ENCODE peak calls at places on chromosome 14, in seven cellular contexts. A, H, E, X, G, C and P are unnamed samples.

GRCh38 chr14:72615511-72616121 is 278.3 kb downstream of the DPF3 start:
- DNase-seq in A (no peak), H (peak; percentile 89), E (no peak), X (no peak), G (no peak), C (no peak), P (no peak)

GRCh38 chr14:100199240-100199860 is 39.6 kb upstream of the YY1 start:
- DNase-seq in A (no peak), H (no peak), E (no peak), X (no peak), G (no peak), C (no peak), P (no peak)

GRCh38 chr14:78181270-78181669 is 11.1 kb downstream of the NRXN3 start:
- DNase-seq in A (no peak), H (no peak), E (no peak), X (no peak), G (no peak), C (no peak), P (no peak)

GRCh38 chr14:23577710-23578392 is 739 bp downstream of the JPH4 start:
- DNase-seq in A (no peak), H (no peak), E (no peak), X (no peak), G (no peak), C (no peak), P (no peak)

GRCh38 chr14:55553791-55554190 is 26.2 kb upstream of the KTN1 start:
- DNase-seq in A (no peak), H (no peak), E (no peak), X (no peak), G (no peak), C (no peak), P (no peak)

GRCh38 chr14:100498068-100498467 is 89.1 kb downstream of the BEGAIN start:
- DNase-seq in A (no peak), H (no peak), E (no peak), X (no peak), G (no peak), C (no peak), P (no peak)

GRCh38 chr14:68544150-68544892 is 248.5 kb downstream of the ZFP36L1 start:
- DNase-seq in A (peak; percentile 90), H (peak; percentile 89), E (no peak), X (no peak), G (no peak), C (no peak), P (peak; percentile 63)

GRCh38 chr14:98665019-98665418 is 607.0 kb downstream of the BCL11B start:
- DNase-seq in A (no peak), H (no peak), E (peak; percentile 4), X (no peak), G (no peak), C (no peak), P (no peak)

GRCh38 chr14:56059054-56059453 is 59.2 kb upstream of the PELI2 start:
- DNase-seq in A (no peak), H (no peak), E (no peak), X (no peak), G (no peak), C (no peak), P (no peak)

GRCh38 chr14:22692194-22692593 is 48.0 kb upstream of the OR6J1 start:
- DNase-seq in A (no peak), H (no peak), E (no peak), X (no peak), G (no peak), C (no peak), P (no peak)

DNA sequence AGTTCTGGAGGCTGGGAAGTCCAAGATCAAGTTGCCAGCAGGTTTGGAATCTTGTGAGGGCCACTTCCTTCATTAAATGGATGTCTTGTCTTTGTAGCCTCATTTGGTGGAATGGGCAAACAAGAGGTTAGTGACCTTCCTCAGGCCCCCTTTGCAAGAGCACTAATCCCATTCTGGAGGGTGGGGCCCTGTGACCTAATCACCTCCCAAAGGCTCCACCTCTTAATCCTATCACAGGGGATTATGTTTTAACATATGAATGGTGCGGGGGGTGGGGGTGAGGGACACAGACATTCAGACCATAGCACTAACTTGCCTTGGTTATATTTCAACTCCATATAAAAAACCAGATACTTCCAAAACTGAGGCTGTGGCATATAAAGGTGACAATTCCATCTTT is 59.9 kb upstream of the PPP4R3A start:
- DNase-seq in A (no peak), H (no peak), E (no peak), X (no peak), G (no peak), C (no peak), P (no peak)
- H3K27me3 ChIP-seq in A (no peaks in the 10 kb centered on the region), H (no peaks in the 10 kb centered on the region), E (peaks cover 15% of the 10 kb centered on the region), X (no peaks in the 10 kb centered on the region), G (peaks cover 7% of the 10 kb centered on the region), C (no peaks in the 10 kb centered on the region), P (peaks cover 17% of the 10 kb centered on the region)

GRCh38 chr14:64695071-64695470 is 9.2 kb upstream of the PLEKHG3 start:
- DNase-seq in A (no peak), H (no peak), E (no peak), X (no peak), G (no peak), C (no peak), P (no peak)

GRCh38 chr14:64692597-64693350 is 11.4 kb upstream of the PLEKHG3 start:
- DNase-seq in A (no peak), H (no peak), E (no peak), X (no peak), G (no peak), C (no peak), P (no peak)

GRCh38 chr14:64693766-64694165 is 10.5 kb upstream of the PLEKHG3 start:
- DNase-seq in A (no peak), H (no peak), E (no peak), X (no peak), G (no peak), C (no peak), P (no peak)

GRCh38 chr14:64689292-64689691 is 14.9 kb upstream of the PLEKHG3 start:
- DNase-seq in A (no peak), H (no peak), E (no peak), X (no peak), G (no peak), C (no peak), P (no peak)

DNA sequence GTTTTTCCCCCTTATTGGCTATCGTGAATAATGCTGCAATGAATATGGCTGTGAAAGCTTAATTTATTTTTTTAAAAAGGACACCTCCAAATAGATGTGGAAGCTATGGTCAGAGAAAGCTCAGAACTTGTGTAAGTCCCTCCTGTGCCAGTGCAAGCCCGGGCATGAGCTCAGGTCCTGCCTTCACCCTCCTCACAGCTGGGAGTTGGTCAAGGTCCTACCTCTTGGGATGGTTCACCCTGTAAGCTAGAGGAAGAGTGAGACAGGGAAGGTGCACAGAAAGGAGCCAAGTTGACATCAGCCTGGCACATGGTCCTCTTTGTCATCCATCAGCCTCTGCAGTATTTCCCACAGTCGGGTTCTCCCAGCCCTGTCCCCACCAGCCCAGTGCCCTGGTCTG is 12.0 kb upstream of the PLEKHG3 start:
- DNase-seq in A (no peak), H (no peak), E (no peak), X (no peak), G (no peak), C (no peak), P (no peak)
- H3K27me3 ChIP-seq in A (no peaks in the 10 kb centered on the region), H (no peaks in the 10 kb centered on the region), E (no peaks in the 10 kb centered on the region), X (no peaks in the 10 kb centered on the region), G (peaks cover 2% of the 10 kb centered on the region), C (no peaks in the 10 kb centered on the region), P (no peaks in the 10 kb centered on the region)

GRCh38 chr14:94173471-94173884 is 644 bp upstream of the PPP4R4 start:
- DNase-seq in A (no peak), H (peak; percentile 8), E (no peak), X (peak; percentile 22), G (no peak), C (no peak), P (no peak)

GRCh38 chr14:94175403-94176146 is 1.5 kb downstream of the PPP4R4 start:
- DNase-seq in A (no peak), H (no peak), E (no peak), X (no peak), G (no peak), C (no peak), P (no peak)

GRCh38 chr14:94176808-94177207 is 2.7 kb downstream of the PPP4R4 start:
- DNase-seq in A (no peak), H (no peak), E (no peak), X (no peak), G (no peak), C (no peak), P (no peak)

GRCh38 chr14:94173885-94174621 is at the start of gene PPP4R4:
- DNase-seq in A (peak; percentile 86), H (peak; percentile 90), E (no peak), X (peak; percentile 84), G (no peak), C (peak; percentile 91), P (peak; percentile 88)

DNA sequence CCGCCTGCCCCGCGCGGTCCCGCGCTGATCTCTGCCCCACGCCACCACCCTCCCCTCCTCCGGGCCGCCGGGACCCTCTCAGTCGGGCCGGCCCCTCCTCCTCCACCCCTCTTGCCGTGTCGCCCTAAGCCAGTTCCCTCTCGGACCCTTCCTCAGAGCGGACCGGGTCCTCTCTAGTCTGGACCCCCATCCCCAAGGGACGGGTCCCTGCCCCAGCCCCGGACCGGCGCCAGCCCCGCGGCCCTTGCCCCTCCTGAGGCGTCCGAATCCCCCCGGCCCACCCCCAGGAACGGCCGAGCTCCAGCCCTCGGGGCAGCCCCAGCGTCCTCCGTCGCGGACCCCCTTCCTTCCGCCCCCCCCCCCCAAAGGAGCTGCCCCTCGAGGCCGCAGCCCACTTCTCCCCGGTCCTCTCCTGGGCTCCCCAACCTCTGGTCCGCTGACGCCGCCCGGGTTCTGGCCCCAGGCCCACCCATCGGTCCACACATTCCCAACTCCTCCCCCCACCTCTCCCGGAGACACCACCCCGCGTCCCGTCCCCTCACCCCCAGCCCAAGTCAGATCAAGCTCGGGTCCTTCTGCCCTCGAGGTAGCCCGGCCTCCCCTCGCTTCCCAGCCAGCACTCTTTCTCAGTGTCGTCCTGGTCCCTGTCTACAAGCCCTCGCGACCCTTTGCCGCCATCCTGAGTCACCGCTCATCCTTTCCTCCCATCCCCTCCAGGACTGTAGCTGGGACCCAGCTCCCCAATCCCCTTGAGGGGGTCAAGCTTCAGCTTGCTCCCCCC is 690 bp downstream of the PPP4R4 start:
- DNase-seq in A (peak; percentile 28), H (peak; percentile 1), E (no peak), X (peak; percentile 9), G (no peak), C (no peak), P (no peak)
- H3K27me3 ChIP-seq in A (peaks cover 3% of the 10 kb centered on the region), H (no peaks in the 10 kb centered on the region), E (no peaks in the 10 kb centered on the region), X (no peaks in the 10 kb centered on the region), G (no peaks in the 10 kb centered on the region), C (no peaks in the 10 kb centered on the region), P (peaks cover 55% of the 10 kb centered on the region)

DNA sequence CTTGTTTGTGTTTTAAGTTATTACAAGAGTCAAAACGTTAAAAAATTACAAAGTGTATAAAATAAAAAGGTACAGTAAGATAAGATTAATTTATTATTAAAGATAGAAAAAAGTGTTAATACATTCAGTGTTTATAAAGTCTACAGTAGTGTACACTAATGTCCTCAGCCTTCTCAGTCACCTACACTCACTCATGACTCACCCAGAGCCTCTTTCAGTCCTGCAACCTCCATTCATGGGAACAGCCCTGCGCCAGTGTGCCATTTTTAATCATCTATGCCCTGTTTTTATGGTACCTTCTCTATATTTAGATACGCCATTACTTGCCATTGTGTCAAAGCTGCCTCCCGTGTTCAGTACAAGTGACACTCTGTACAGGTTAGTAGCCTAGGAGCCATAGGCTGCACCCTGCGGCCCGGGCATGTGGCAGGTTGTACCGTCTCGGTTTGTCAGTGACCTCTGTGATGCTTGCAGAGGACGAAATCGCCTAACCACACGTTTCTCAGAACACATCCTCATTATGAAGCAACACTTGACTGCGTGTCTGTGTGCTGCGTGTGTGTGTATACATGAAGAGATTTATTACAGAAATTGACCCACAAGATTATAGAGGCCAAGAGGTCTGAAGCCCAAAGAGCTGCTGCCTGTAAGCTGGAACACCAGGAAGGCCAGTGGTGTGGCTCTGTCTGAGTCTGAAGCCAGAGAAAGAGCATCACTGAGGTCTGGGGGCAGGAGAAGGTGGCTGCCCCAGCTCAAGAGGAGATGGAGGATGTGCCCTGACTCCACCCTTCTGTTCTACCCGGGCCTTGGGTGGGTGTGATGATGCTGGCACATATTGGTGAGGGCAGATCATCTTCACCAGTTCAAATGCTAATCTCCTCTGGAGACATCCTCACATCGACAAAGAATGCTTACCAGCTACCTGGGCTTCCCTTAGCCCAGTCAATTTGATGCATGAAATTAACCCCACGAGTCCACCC is 116.6 kb upstream of the C14orf180 start:
- DNase-seq in A (no peak), H (no peak), E (no peak), X (no peak), G (no peak), C (no peak), P (no peak)
- H3K27me3 ChIP-seq in A (peaks cover 15% of the 10 kb centered on the region), H (peaks cover 6% of the 10 kb centered on the region), E (peaks cover 5% of the 10 kb centered on the region), X (peaks cover 4% of the 10 kb centered on the region), G (peaks cover 2% of the 10 kb centered on the region), C (no peaks in the 10 kb centered on the region), P (peaks cover 18% of the 10 kb centered on the region)